ENCODE peak calls at places on chromosomes 5 and 9, in nine cellular contexts. I is left ventricle myocardium inferior, E is endothelial cell, B is GM20000, S is transverse colon, O is mesothelial cell of epicardium, G is heart right ventricle, X is BJ, A is endodermal cell. J is an unnamed sample.

GRCh38 chr9:120344230-120344629 is 235.7 kb downstream of the CDK5RAP2 start:
- DNase-seq in A (no peak), X (peak; percentile 25), E (no peak), S (no peak), G (no peak), I (no peak), O (no peak), B (no peak), J (no peak)

GRCh38 chr5:2271280-2271679 is 388.6 kb upstream of the IRX4 start:
- DNase-seq in B (no peak), A (no peak), X (no peak), G (no peak), E (no peak), I (no peak), S (no peak), O (no peak), J (no peak)

GRCh38 chr5:34415559-34416198 is 240.4 kb upstream of the RAI14 start:
- DNase-seq in B (peak; percentile 66), O (no peak), E (no peak), X (no peak), I (no peak), G (no peak), S (no peak), A (no peak), J (peak; percentile 47)

GRCh38 chr5:136769900-136770684 is 404.7 kb upstream of the TRPC7 start:
- DNase-seq in X (no peak), E (peak; percentile 83), I (peak; percentile 33), A (peak; percentile 94), O (peak; percentile 81), G (peak; percentile 40), S (peak; percentile 48), B (peak; percentile 69), J (peak; percentile 69)

GRCh38 chr5:56356876-56357160 is 123.7 kb upstream of the ANKRD55 start:
- DNase-seq in S (no peak), I (no peak), O (no peak), B (no peak), G (no peak), X (no peak), E (no peak), A (no peak), J (no peak)

GRCh38 chr9:119291554-119291953 is 77.7 kb downstream of the BRINP1 start:
- DNase-seq in I (no peak), G (no peak), O (no peak), X (no peak), S (no peak), A (no peak), E (no peak), B (no peak), J (no peak)

GRCh38 chr9:86099695-86100364 is 472 bp upstream of the GOLM1 start:
- DNase-seq in A (peak; percentile 74), O (peak; percentile 52), E (peak; percentile 15), X (no peak), B (peak; percentile 64), I (peak; percentile 32), S (peak; percentile 75), G (peak; percentile 34), J (peak; percentile 42)

GRCh38 chr9:96150324-96151023 is 151.5 kb downstream of the HSD17B3 start:
- DNase-seq in E (no peak), S (peak; percentile 46), G (no peak), X (no peak), B (peak; percentile 35), A (no peak), O (no peak), I (no peak), J (no peak)

GRCh38 chr5:132927355-132927754 is 36.1 kb downstream of the AFF4 start:
- DNase-seq in X (no peak), B (no peak), E (no peak), A (no peak), G (no peak), S (no peak), O (no peak), I (no peak), J (no peak)

GRCh38 chr9:89274838-89275237 is 36.2 kb upstream of the CKS2 start:
- DNase-seq in S (no peak), E (no peak), B (no peak), A (no peak), I (no peak), O (no peak), X (peak; percentile 95), G (no peak), J (no peak)

GRCh38 chr9:72140582-72140981 is 8.7 kb upstream of the GDA start:
- DNase-seq in B (no peak), I (no peak), A (no peak), G (no peak), O (no peak), X (no peak), S (no peak), E (no peak), J (no peak)

GRCh38 chr5:1004598-1005361 is 3.8 kb upstream of the NKD2 start:
- DNase-seq in A (peak; percentile 88), O (peak; percentile 70), S (peak; percentile 65), X (no peak), G (peak; percentile 81), I (peak; percentile 88), E (peak; percentile 66), B (peak; percentile 65), J (no peak)

GRCh38 chr5:161034456-161034855 is 182.4 kb upstream of the ATP10B start:
- DNase-seq in X (no peak), G (no peak), E (no peak), S (no peak), O (no peak), I (no peak), A (no peak), B (no peak), J (no peak)

GRCh38 chr5:106269252-106269843 is 1401.4 kb downstream of the EFNA5 start:
- DNase-seq in S (no peak), B (no peak), O (no peak), X (no peak), I (no peak), A (no peak), E (no peak), G (no peak), J (no peak)

GRCh38 chr9:10251490-10251889 is 361.3 kb downstream of the PTPRD start:
- DNase-seq in E (no peak), G (no peak), X (no peak), B (no peak), S (no peak), O (no peak), A (no peak), I (no peak), J (no peak)

GRCh38 chr5:163841-164240 is 27.5 kb upstream of the LRRC14B start:
- DNase-seq in E (no peak), X (no peak), S (no peak), I (no peak), O (no peak), G (no peak), B (no peak), A (no peak), J (no peak)

GRCh38 chr9:97900738-97901565 is 21.3 kb downstream of the TRMO start:
- DNase-seq in X (no peak), S (no peak), A (peak; percentile 49), G (no peak), E (peak; percentile 23), I (no peak), O (no peak), B (peak; percentile 46), J (peak; percentile 65)

GRCh38 chr5:22612928-22613327 is 240.2 kb downstream of the CDH12 start:
- DNase-seq in S (no peak), G (no peak), E (no peak), A (no peak), O (no peak), I (no peak), B (no peak), X (no peak), J (no peak)

GRCh38 chr9:89543621-89544279 is 45.8 kb upstream of the SEMA4D start:
- DNase-seq in S (no peak), B (no peak), X (no peak), O (no peak), I (no peak), A (peak; percentile 29), G (no peak), E (no peak), J (no peak)

GRCh38 chr5:71719092-71719964 is at the start of gene CARTPT:
- DNase-seq in A (peak; percentile 91), S (no peak), E (peak; percentile 74), G (peak; percentile 4), O (peak; percentile 70), X (no peak), I (no peak), B (no peak), J (no peak)
- TF ChIP-seq CTCF in A (peak; percentile 11), S (no peak), E (no peak), G (no peak), O (no peak), X (no peak), I (no peak), B (no peak), J (no peak)

GRCh38 chr9:127418037-127418471 is 6.1 kb upstream of the ZNF79 start:
- DNase-seq in S (no peak), A (peak; percentile 93), B (no peak), O (no peak), E (peak; percentile 67), G (no peak), I (no peak), X (no peak), J (peak; percentile 50)
- TF ChIP-seq CTCF in S (peak; percentile 14), A (peak; percentile 75), B (no peak), O (no peak), E (peak; percentile 40), G (no peak), I (peak; percentile 39), X (no peak), J (no peak)

DNA sequence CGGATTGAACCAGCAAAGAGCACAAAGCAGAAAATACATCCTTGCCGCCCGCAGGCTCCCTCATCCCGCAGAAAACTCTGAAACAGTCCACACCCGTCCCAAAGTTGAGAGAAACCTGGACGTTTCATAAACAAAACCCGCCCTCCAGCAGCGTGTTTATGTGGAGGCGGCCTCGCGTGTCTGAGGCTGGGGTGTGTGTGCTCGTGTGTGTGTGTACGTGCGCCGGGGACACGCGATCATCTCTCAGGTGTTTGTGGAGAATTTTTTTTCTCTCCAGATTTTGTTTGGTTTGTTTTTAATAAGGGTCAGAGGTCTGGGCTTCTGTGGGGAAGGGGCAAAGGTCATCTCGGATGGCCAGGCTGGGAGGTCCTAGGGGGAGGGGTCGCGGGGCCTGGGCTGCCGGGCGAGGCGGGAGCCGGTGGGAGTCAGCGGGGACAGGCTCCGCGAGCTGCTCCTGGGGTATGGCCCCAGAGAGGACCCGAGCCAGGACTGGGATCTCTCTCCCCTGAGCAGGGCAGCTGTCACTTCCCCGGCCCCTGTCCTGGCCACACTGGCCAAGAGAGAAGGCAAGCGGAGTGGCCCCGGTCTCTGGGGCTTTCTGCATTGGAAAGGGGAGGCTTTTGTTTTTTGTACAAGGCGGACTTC is 206.4 kb downstream of the C9orf50 start:
- DNase-seq in E (no peak), O (no peak), I (peak; percentile 42), X (no peak), S (peak; percentile 45), B (no peak), G (peak; percentile 39), A (peak; percentile 71), J (no peak)
- TF ChIP-seq CTCF in E (no peak), O (no peak), I (no peak), X (no peak), S (no peak), B (no peak), G (no peak), A (no peak), J (no peak)

GRCh38 chr5:165459232-165459631 is 1953.8 kb downstream of the MAT2B start:
- DNase-seq in A (no peak), S (no peak), O (no peak), B (no peak), I (no peak), X (no peak), E (no peak), G (no peak), J (no peak)

GRCh38 chr5:165460911-165461310 is 1955.5 kb downstream of the MAT2B start:
- DNase-seq in B (no peak), X (no peak), O (no peak), G (no peak), E (no peak), S (no peak), A (no peak), I (no peak), J (no peak)

GRCh38 chr5:165457854-165458481 is 1952.5 kb downstream of the MAT2B start:
- DNase-seq in S (no peak), A (peak; percentile 52), B (no peak), O (no peak), I (no peak), X (no peak), G (no peak), E (peak; percentile 33), J (no peak)
- TF ChIP-seq CTCF in S (peak; percentile 19), A (peak; percentile 90), B (no peak), O (peak; percentile 42), I (peak; percentile 18), X (no peak), G (peak; percentile 23), E (peak; percentile 77), J (no peak)